ENCODE peak calls at places on chromosome 12, in six cellular contexts. One of them, this sample, is unnamed.

GRCh38 chr12:50110762-50111416 is 1.1 kb upstream of the COX14 start:
- DNase-seq in lower leg skin: peak
- DNase-seq in adrenal gland: peak
- DNase-seq in T-cell: no peak
- DNase-seq in WTC11: peak
- DNase-seq in stimulated activated CD4-positive, alpha-beta T cell treated with anti-CD3 and anti-CD28 coated beads, Interleukin-12 subunit alpha, Interleukin-12 subunit beta, amount 100 ng/mL, for 4 hours: no peak
- DNase-seq in this sample: peak

GRCh38 chr12:67441736-67442346 is 172.7 kb downstream of the CAND1 start:
- DNase-seq in lower leg skin: peak
- DNase-seq in adrenal gland: peak
- DNase-seq in T-cell: peak
- DNase-seq in WTC11: peak
- DNase-seq in stimulated activated CD4-positive, alpha-beta T cell treated with anti-CD3 and anti-CD28 coated beads, Interleukin-12 subunit alpha, Interleukin-12 subunit beta, amount 100 ng/mL, for 4 hours: peak
- DNase-seq in this sample: peak

GRCh38 chr12:39572551-39572950 is 47.1 kb downstream of the ABCD2 start:
- DNase-seq in lower leg skin: no peak
- DNase-seq in adrenal gland: no peak
- DNase-seq in T-cell: no peak
- DNase-seq in WTC11: no peak
- DNase-seq in stimulated activated CD4-positive, alpha-beta T cell treated with anti-CD3 and anti-CD28 coated beads, Interleukin-12 subunit alpha, Interleukin-12 subunit beta, amount 100 ng/mL, for 4 hours: no peak
- DNase-seq in this sample: no peak

GRCh38 chr12:119206348-119207075 is 27.8 kb downstream of the HSPB8 start:
- DNase-seq in lower leg skin: no peak
- DNase-seq in adrenal gland: no peak
- DNase-seq in T-cell: no peak
- DNase-seq in WTC11: no peak
- DNase-seq in stimulated activated CD4-positive, alpha-beta T cell treated with anti-CD3 and anti-CD28 coated beads, Interleukin-12 subunit alpha, Interleukin-12 subunit beta, amount 100 ng/mL, for 4 hours: no peak
- DNase-seq in this sample: peak

GRCh38 chr12:11840350-11840749 is 190.9 kb downstream of the ETV6 start:
- DNase-seq in lower leg skin: peak
- DNase-seq in adrenal gland: no peak
- DNase-seq in T-cell: no peak
- DNase-seq in WTC11: no peak
- DNase-seq in stimulated activated CD4-positive, alpha-beta T cell treated with anti-CD3 and anti-CD28 coated beads, Interleukin-12 subunit alpha, Interleukin-12 subunit beta, amount 100 ng/mL, for 4 hours: no peak
- DNase-seq in this sample: no peak

GRCh38 chr12:65962921-65963883 is 138.9 kb downstream of the HMGA2 start:
- DNase-seq in lower leg skin: no peak
- DNase-seq in adrenal gland: peak
- DNase-seq in T-cell: no peak
- DNase-seq in WTC11: peak
- DNase-seq in stimulated activated CD4-positive, alpha-beta T cell treated with anti-CD3 and anti-CD28 coated beads, Interleukin-12 subunit alpha, Interleukin-12 subunit beta, amount 100 ng/mL, for 4 hours: peak
- DNase-seq in this sample: peak

GRCh38 chr12:66365718-66366485 is 63.6 kb downstream of the HELB start:
- DNase-seq in lower leg skin: no peak
- DNase-seq in adrenal gland: no peak
- DNase-seq in T-cell: no peak
- DNase-seq in WTC11: no peak
- DNase-seq in stimulated activated CD4-positive, alpha-beta T cell treated with anti-CD3 and anti-CD28 coated beads, Interleukin-12 subunit alpha, Interleukin-12 subunit beta, amount 100 ng/mL, for 4 hours: no peak
- DNase-seq in this sample: no peak

GRCh38 chr12:34286934-34287333 is 264.6 kb downstream of the ALG10 start:
- DNase-seq in lower leg skin: peak
- DNase-seq in adrenal gland: no peak
- DNase-seq in T-cell: no peak
- DNase-seq in WTC11: no peak
- DNase-seq in stimulated activated CD4-positive, alpha-beta T cell treated with anti-CD3 and anti-CD28 coated beads, Interleukin-12 subunit alpha, Interleukin-12 subunit beta, amount 100 ng/mL, for 4 hours: no peak
- DNase-seq in this sample: no peak